ENCODE peak calls at places on chromosomes 3 and 15, in seven cellular contexts. E is neuronal stem cell; K is IMR-90; S is brain microvascular endothelial cell; F is sigmoid colon; L is CD8-positive, alpha-beta T cell; A is psoas muscle. O is an unnamed sample.

GRCh38 chr3:68288050-68288449 is 633.6 kb upstream of the SUCLG2 start:
- DNase-seq in E (no peak), K (no peak), S (no peak), F (no peak), L (no peak), A (no peak), O (no peak)

GRCh38 chr3:14118400-14119165 is 6.1 kb downstream of the CHCHD4 start:
- DNase-seq in E (no peak), K (peak; percentile 62), S (no peak), F (no peak), L (no peak), A (no peak), O (no peak)

GRCh38 chr3:151226088-151226563 is 23.1 kb upstream of the GPR171 start:
- DNase-seq in E (no peak), K (peak; percentile 92), S (peak; percentile 92), F (no peak), L (no peak), A (no peak), O (peak; percentile 39)

GRCh38 chr3:151552589-151552988 is 91.7 kb upstream of the IGSF10 start:
- DNase-seq in E (no peak), K (peak; percentile 11), S (peak; percentile 56), F (no peak), L (no peak), A (no peak), O (no peak)

GRCh38 chr3:133301194-133301593 is 98.7 kb upstream of the BFSP2 start:
- DNase-seq in E (no peak), K (peak; percentile 96), S (peak; percentile 96), F (no peak), L (no peak), A (no peak), O (peak; percentile 50)

GRCh38 chr3:151168269-151169094 is 34.5 kb downstream of the GPR171 start:
- DNase-seq in E (peak; percentile 31), K (peak; percentile 67), S (peak; percentile 64), F (peak; percentile 84), L (peak; percentile 54), A (peak; percentile 79), O (peak; percentile 60)

GRCh38 chr15:98776607-98777281 is 128.4 kb downstream of the IGF1R start:
- DNase-seq in E (no peak), K (peak; percentile 50), S (peak; percentile 38), F (no peak), L (no peak), A (peak; percentile 39), O (no peak)

GRCh38 chr3:174431717-174432116 is 427.4 kb upstream of the NAALADL2 start:
- DNase-seq in E (no peak), K (peak; percentile 52), S (peak; percentile 57), F (no peak), L (no peak), A (no peak), O (peak; percentile 28)

GRCh38 chr3:161224786-161225185 is 3.7 kb downstream of the NMD3 start:
- DNase-seq in E (no peak), K (no peak), S (no peak), F (no peak), L (no peak), A (no peak), O (no peak)

GRCh38 chr15:40941078-40941527 is 12.0 kb downstream of the DLL4 start:
- DNase-seq in E (no peak), K (no peak), S (no peak), F (no peak), L (no peak), A (no peak), O (no peak)

DNA sequence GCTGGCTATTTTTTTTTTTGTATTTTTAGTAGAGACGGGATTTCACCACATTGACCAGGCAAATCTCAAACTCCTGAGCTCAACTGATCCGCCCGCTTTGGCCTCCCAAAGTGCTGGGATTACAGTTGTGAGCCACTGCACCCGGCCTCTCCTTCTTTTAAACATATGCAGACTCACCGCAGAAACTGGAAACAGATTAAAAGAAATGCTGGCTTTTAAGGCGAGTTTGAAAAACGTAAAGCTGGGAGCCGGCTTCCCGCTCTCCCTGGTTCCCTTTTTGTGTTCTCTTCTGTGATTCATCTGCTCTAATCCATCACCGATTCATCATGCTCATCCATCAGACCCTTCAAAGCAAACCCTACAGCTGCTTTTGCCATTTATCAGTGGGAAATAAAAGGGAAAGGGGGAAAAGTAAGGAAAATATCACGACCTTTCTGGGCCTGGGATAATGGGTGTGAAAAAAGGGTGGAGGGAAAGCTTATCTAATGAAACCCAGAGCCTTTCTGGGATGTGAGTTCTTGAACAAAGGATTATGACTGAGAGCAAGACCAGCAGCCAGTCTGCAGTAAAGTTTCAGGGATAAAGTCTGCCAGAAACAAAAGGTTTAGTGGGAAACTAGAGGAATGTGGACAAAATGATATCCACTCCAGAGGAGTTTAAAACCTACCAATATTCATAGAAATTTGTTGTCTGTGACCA is 92.3 kb upstream of the LRIG1 start:
- DNase-seq in E (peak; percentile 43), K (peak; percentile 69), S (peak; percentile 27), F (no peak), L (no peak), A (no peak), O (no peak)
- H3K4me3 ChIP-seq in E (no peak overlapping the region), K (no peak overlapping the region), S (no peak overlapping the region), F (no peak overlapping the region), L (no peak overlapping the region), A (no peak overlapping the region), O (no peak overlapping the region)

GRCh38 chr3:186080849-186081438 is 27.9 kb downstream of the ETV5 start:
- DNase-seq in E (no peak), K (no peak), S (no peak), F (no peak), L (no peak), A (no peak), O (no peak)
- H3K36me3 ChIP-seq in E (peaks cover 63% of the 10 kb centered on the region), K (peaks cover 15% of the 10 kb centered on the region), S (peaks cover 48% of the 10 kb centered on the region), F (no peaks in the 10 kb centered on the region), L (no peaks in the 10 kb centered on the region), A (peaks cover 8% of the 10 kb centered on the region), O (peaks cover 57% of the 10 kb centered on the region)

GRCh38 chr3:11022115-11022514 is 29.6 kb downstream of the SLC6A1 start:
- DNase-seq in E (no peak), K (no peak), S (no peak), F (no peak), L (no peak), A (no peak), O (no peak)
- H3K27me3 ChIP-seq in E (peaks cover 2% of the 10 kb centered on the region), K (peaks cover 20% of the 10 kb centered on the region), S (peaks cover 5% of the 10 kb centered on the region), F (no peaks in the 10 kb centered on the region), L (no peaks in the 10 kb centered on the region), A (no peaks in the 10 kb centered on the region), O (peaks cover 4% of the 10 kb centered on the region)

GRCh38 chr3:169389925-169390253 is 273.6 kb downstream of the MECOM start:
- DNase-seq in E (no peak), K (no peak), S (no peak), F (no peak), L (no peak), A (no peak), O (no peak)
- H3K4me3 ChIP-seq in E (no peak overlapping the region), K (no peak overlapping the region), S (no peak overlapping the region), F (no peak overlapping the region), L (no peak overlapping the region), A (no peak overlapping the region), O (no peak overlapping the region)

GRCh38 chr15:44519537-44519936 is 17.4 kb upstream of the EIF3J start:
- DNase-seq in E (no peak), K (no peak), S (no peak), F (no peak), L (no peak), A (no peak), O (no peak)
- H3K36me3 ChIP-seq in E (peaks cover 91% of the 10 kb centered on the region), K (peaks cover 24% of the 10 kb centered on the region), S (peaks cover 9% of the 10 kb centered on the region), F (peaks cover 6% of the 10 kb centered on the region), L (peaks cover 12% of the 10 kb centered on the region), A (peaks cover 83% of the 10 kb centered on the region), O (peaks cover 47% of the 10 kb centered on the region)

O was measured in MG63.